ENCODE peak calls at places on chromosomes 2 and 18, in five cellular contexts. J is Peyer's patch, L is fibroblast of lung, B is PC-9, P is heart left ventricle. M is an unnamed sample. For H3K4me1, the result is how much of the 10 kb centered on the place peaks cover.

GRCh38 chr18:36309436-36310391 is 12.2 kb downstream of the FHOD3 start:
- DNase-seq in J (no peak), L (peak), B (peak), P (no peak), M (no peak)

GRCh38 chr18:36297419-36298112 is at the start of gene FHOD3:
- DNase-seq in J (no peak), L (peak), B (peak), P (peak), M (no peak)

GRCh38 chr2:136116111-136116812 is 1.7 kb downstream of the CXCR4 start:
- DNase-seq in J (peak), L (no peak), B (no peak), P (peak), M (peak)

GRCh38 chr2:120222186-120223033 is 790 bp downstream of the TMEM185B start:
- DNase-seq in J (no peak), L (no peak), B (no peak), P (no peak), M (no peak)

GRCh38 chr2:109185801-109186570 is 57.0 kb downstream of the SH3RF3 start:
- DNase-seq in J (no peak), L (peak), B (no peak), P (peak), M (no peak)

GRCh38 chr2:144320491-144320890 is 199.4 kb downstream of the ZEB2 start:
- DNase-seq in J (no peak), L (peak), B (no peak), P (no peak), M (peak)

GRCh38 chr2:172664766-172665165 is 70.9 kb upstream of the RAPGEF4 start:
- DNase-seq in J (no peak), L (no peak), B (no peak), P (no peak), M (no peak)

GRCh38 chr18:48879008-48879431 is 71.7 kb downstream of the SMAD7 start:
- DNase-seq in J (no peak), L (no peak), B (peak), P (peak), M (no peak)

GRCh38 chr18:79877163-79878091 is 74.0 kb downstream of the SLC66A2 start:
- DNase-seq in J (no peak), L (no peak), B (no peak), P (no peak), M (no peak)

GRCh38 chr18:79258447-79258846 is 137.3 kb upstream of the NFATC1 start:
- DNase-seq in J (no peak), L (no peak), B (no peak), P (no peak), M (no peak)

GRCh38 chr2:54597153-54597827 is 126.2 kb upstream of the EML6 start:
- DNase-seq in J (no peak), L (peak), B (no peak), P (peak), M (no peak)

GRCh38 chr2:53519925-53520629 is 247.5 kb upstream of the CHAC2 start:
- DNase-seq in J (no peak), L (peak), B (no peak), P (no peak), M (no peak)

GRCh38 chr2:54503192-54503591 is 47.1 kb downstream of the SPTBN1 start:
- DNase-seq in J (no peak), L (no peak), B (peak), P (no peak), M (peak)

GRCh38 chr2:122955761-122956160 is 1069.3 kb upstream of the CNTNAP5 start:
- DNase-seq in J (no peak), L (no peak), B (no peak), P (no peak), M (no peak)

GRCh38 chr2:12619975-12620374 is 96.8 kb upstream of the TRIB2 start:
- DNase-seq in J (no peak), L (peak), B (peak), P (peak), M (no peak)

GRCh38 chr2:36618381-36618780 is 20.4 kb upstream of the FEZ2 start:
- DNase-seq in J (no peak), L (peak), B (peak), P (no peak), M (no peak)

GRCh38 chr2:70190086-70190412 is 770 bp downstream of the C2orf42 start:
- DNase-seq in J (peak), L (no peak), B (no peak), P (no peak), M (no peak)

GRCh38 chr18:38923136-38923535 is 1357.5 kb upstream of the CELF4 start:
- DNase-seq in J (no peak), L (no peak), B (no peak), P (no peak), M (no peak)

GRCh38 chr18:79571221-79572092 is 108.1 kb upstream of the CTDP1 start:
- DNase-seq in J (no peak), L (no peak), B (no peak), P (peak), M (no peak)

GRCh38 chr18:61748024-61748423 is 144.8 kb downstream of the RNF152 start:
- DNase-seq in J (no peak), L (no peak), B (no peak), P (no peak), M (no peak)

GRCh38 chr2:151334082-151334815 is 23.1 kb upstream of the TNFAIP6 start:
- DNase-seq in J (no peak), L (peak), B (no peak), P (no peak), M (no peak)

DNA sequence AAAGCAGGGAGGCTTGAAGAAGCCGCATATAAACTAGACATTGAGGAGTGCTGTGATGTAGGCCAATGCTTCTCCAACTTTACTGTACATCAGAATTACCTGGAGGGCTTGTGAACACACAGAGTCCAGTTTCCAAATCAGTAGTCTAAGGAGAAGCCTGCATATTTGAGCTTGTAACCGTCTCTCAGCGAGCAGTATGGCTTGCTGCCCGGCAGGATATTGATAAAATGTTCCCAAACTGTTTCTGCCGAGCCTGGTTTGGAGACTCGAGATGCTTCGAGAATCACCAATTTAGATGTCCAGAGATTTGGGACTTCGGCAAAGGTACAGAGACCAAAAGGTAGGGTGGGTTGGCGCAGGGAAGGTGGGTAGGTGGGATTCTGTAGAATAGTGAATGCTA is 11.0 kb upstream of the RAB31 start:
- DNase-seq in J (no peak), L (no peak), B (no peak), P (no peak), M (no peak)
- H3K27ac ChIP-seq in J (no peak), L (no peak), B (no peak), P (no peak), M (no peak)

DNA sequence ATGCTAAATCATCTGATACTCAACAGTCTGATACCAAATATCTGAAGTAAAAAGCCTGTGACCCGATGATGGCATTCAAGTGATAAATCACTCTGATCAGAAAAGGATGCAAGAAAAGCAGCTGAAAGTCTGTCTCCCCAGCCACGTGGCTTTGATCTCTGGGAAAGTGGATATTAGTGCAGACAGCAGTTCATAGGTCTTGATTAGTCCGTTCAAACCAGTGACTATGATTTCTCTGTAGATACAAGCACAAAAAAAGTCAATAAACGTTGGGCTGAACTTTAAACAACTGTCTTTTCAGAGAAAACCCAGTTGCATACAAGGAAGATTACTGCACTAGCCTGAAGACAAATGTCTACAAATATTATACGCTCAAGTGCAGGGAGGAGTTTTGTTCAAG is 107.7 kb upstream of the CDC42EP3 start:
- DNase-seq in J (no peak), L (no peak), B (no peak), P (no peak), M (no peak)
- H3K4me1 ChIP-seq in J (under half), L (under half), B (half or more), P (under half), M (under half)

GRCh38 chr2:196591621-196592022 is 47.9 kb upstream of the CCDC150 start:
- DNase-seq in J (no peak), L (no peak), B (no peak), P (no peak), M (no peak)

GRCh38 chr2:196592912-196593881 is 46.3 kb upstream of the CCDC150 start:
- DNase-seq in J (no peak), L (peak), B (peak), P (peak), M (no peak)

GRCh38 chr2:196591004-196591403 is 48.5 kb upstream of the CCDC150 start:
- DNase-seq in J (no peak), L (no peak), B (no peak), P (no peak), M (no peak)

GRCh38 chr2:196594158-196594557 is 45.4 kb upstream of the CCDC150 start:
- DNase-seq in J (no peak), L (no peak), B (no peak), P (no peak), M (no peak)

GRCh38 chr2:196592331-196592911 is 47.1 kb upstream of the CCDC150 start:
- DNase-seq in J (no peak), L (peak), B (peak), P (peak), M (no peak)
- H3K4me3 ChIP-seq in J (peak), L (peak), B (peak), P (peak), M (no peak)

GRCh38 chr2:216694826-216695217 is 527 bp downstream of the IGFBP5 start:
- DNase-seq in J (no peak), L (no peak), B (no peak), P (no peak), M (no peak)
- H3K27ac ChIP-seq in J (peak), L (peak), B (no peak), P (peak), M (no peak)

GRCh38 chr2:45180784-45181183 is 171.5 kb upstream of the SIX2 start:
- DNase-seq in J (no peak), L (no peak), B (no peak), P (no peak), M (no peak)
- H3K4me1 ChIP-seq in J (under half), L (under half), B (half or more), P (under half), M (under half)

GRCh38 chr2:180983468-180984388 is 3.3 kb downstream of the UBE2E3 start:
- DNase-seq in J (peak), L (peak), B (peak), P (no peak), M (no peak)
- H3K4me3 ChIP-seq in J (no peak), L (peak), B (peak), P (no peak), M (no peak)

GRCh38 chr2:66562337-66562685 is 127.4 kb downstream of the MEIS1 start:
- DNase-seq in J (no peak), L (no peak), B (no peak), P (no peak), M (no peak)
- H3K27ac ChIP-seq in J (peak), L (no peak), B (no peak), P (no peak), M (no peak)

GRCh38 chr18:3062798-3063563 is 50.0 kb upstream of the LPIN2 start:
- DNase-seq in J (peak), L (no peak), B (peak), P (peak), M (peak)
- H3K4me1 ChIP-seq in J (under half), L (under half), B (under half), P (under half), M (half or more)